ENCODE peak calls at places on chromosomes 13 and 19, in four cellular contexts. D, V, A and B are unnamed samples.

GRCh38 chr13:97976551-97977375 is 23.3 kb downstream of the IPO5 start:
- DNase-seq in D (no peak), V (peak), A (no peak), B (no peak)

GRCh38 chr19:29323046-29323971 is 110.4 kb upstream of the UQCRFS1 start:
- DNase-seq in D (no peak), V (no peak), A (no peak), B (peak)

GRCh38 chr19:29531458-29532025 is 5.7 kb downstream of the VSTM2B start:
- DNase-seq in D (no peak), V (no peak), A (no peak), B (no peak)

GRCh38 chr13:30341815-30342570 is 34.6 kb upstream of the KATNAL1 start:
- DNase-seq in D (peak), V (no peak), A (peak), B (no peak)

GRCh38 chr19:36423925-36424324 is 5.5 kb upstream of the ZFP82 start:
- DNase-seq in D (no peak), V (no peak), A (no peak), B (no peak)

GRCh38 chr19:48683349-48683748 is 10.5 kb upstream of the NTN5 start:
- DNase-seq in D (peak), V (no peak), A (no peak), B (no peak)

GRCh38 chr19:33335446-33335845 is 33.1 kb upstream of the CEBPA start:
- DNase-seq in D (no peak), V (no peak), A (no peak), B (no peak)

GRCh38 chr13:114129649-114130062 is 2.8 kb downstream of the RASA3 start:
- DNase-seq in D (no peak), V (no peak), A (no peak), B (no peak)

GRCh38 chr19:38726761-38727301 is 17.4 kb downstream of the CAPN12 start:
- DNase-seq in D (no peak), V (no peak), A (no peak), B (no peak)

GRCh38 chr19:55484571-55485438 is at the start of gene NAT14:
- DNase-seq in D (peak), V (peak), A (no peak), B (peak)

GRCh38 chr13:49343255-49343654 is 95.5 kb downstream of the CDADC1 start:
- DNase-seq in D (no peak), V (no peak), A (no peak), B (no peak)

GRCh38 chr19:35816846-35817245 is 4.2 kb upstream of the PRODH2 start:
- DNase-seq in D (no peak), V (no peak), A (no peak), B (no peak)

GRCh38 chr19:18204394-18205179 is 745 bp upstream of the RAB3A start:
- DNase-seq in D (no peak), V (peak), A (no peak), B (peak)

GRCh38 chr13:23621316-23621645 is 51.1 kb downstream of the TNFRSF19 start:
- DNase-seq in D (no peak), V (no peak), A (peak), B (no peak)

GRCh38 chr19:45253396-45254027 is 2.4 kb downstream of the MARK4 start:
- DNase-seq in D (no peak), V (no peak), A (no peak), B (no peak)

GRCh38 chr19:4216832-4217231 is 12.5 kb upstream of the EBI3 start:
- DNase-seq in D (no peak), V (no peak), A (no peak), B (no peak)

GRCh38 chr13:113403255-113404104 is 39.5 kb upstream of the GRTP1 start:
- DNase-seq in D (no peak), V (no peak), A (no peak), B (peak)

GRCh38 chr13:48975101-48975925 is at the start of gene FNDC3A:
- DNase-seq in D (no peak), V (peak), A (no peak), B (peak)

GRCh38 chr13:25874907-25875306 is 176.9 kb downstream of the SHISA2 start:
- DNase-seq in D (no peak), V (no peak), A (no peak), B (no peak)

GRCh38 chr13:86585826-86586225 is 786.6 kb upstream of the SLITRK6 start:
- DNase-seq in D (no peak), V (no peak), A (no peak), B (no peak)

GRCh38 chr13:49256841-49257240 is 9.1 kb downstream of the CDADC1 start:
- DNase-seq in D (no peak), V (no peak), A (peak), B (no peak)

GRCh38 chr13:42107006-42107405 is 58.6 kb downstream of the DGKH start:
- DNase-seq in D (no peak), V (no peak), A (no peak), B (no peak)

GRCh38 chr13:99693812-99694211 is 192.5 kb downstream of the TM9SF2 start:
- DNase-seq in D (no peak), V (no peak), A (no peak), B (no peak)